ENCODE peak calls at places on chromosomes 16 and 17, in nine cellular contexts. C is cardiac fibroblast, R is transverse colon, U is astrocyte of the spinal cord, M is hepatocyte, H is GM06990, Q is WTC11, T is natural killer cell, I is GM10248. B is an unnamed sample.

GRCh38 chr16:65069766-65070165 is 52.1 kb downstream of the CDH11 start:
- DNase-seq in C (no peak), R (no peak), U (no peak), M (no peak), H (no peak), Q (no peak), T (no peak), I (no peak), B (no peak)

GRCh38 chr17:74325376-74325742 is 667 bp upstream of the KIF19 start:
- DNase-seq in C (no peak), R (no peak), U (no peak), M (no peak), H (no peak), Q (no peak), T (no peak), I (no peak), B (no peak)

GRCh38 chr17:38454528-38454927 is 26.3 kb downstream of the ARHGAP23 start:
- DNase-seq in C (peak; percentile 84), R (peak; percentile 55), U (peak; percentile 77), M (peak; percentile 65), H (no peak), Q (no peak), T (no peak), I (no peak), B (no peak)

GRCh38 chr16:57666353-57667068 is 1.6 kb upstream of the ADGRG3 start:
- DNase-seq in C (no peak), R (no peak), U (no peak), M (no peak), H (no peak), Q (no peak), T (no peak), I (no peak), B (no peak)

GRCh38 chr17:60163108-60163784 is 13.5 kb downstream of the CA4 start:
- DNase-seq in C (no peak), R (no peak), U (no peak), M (peak; percentile 8), H (no peak), Q (no peak), T (no peak), I (no peak), B (no peak)

GRCh38 chr17:38442548-38442947 is 14.3 kb downstream of the ARHGAP23 start:
- DNase-seq in C (peak; percentile 44), R (no peak), U (peak; percentile 29), M (no peak), H (no peak), Q (no peak), T (no peak), I (no peak), B (no peak)

GRCh38 chr16:21566891-21567414 is 32.4 kb upstream of the METTL9 start:
- DNase-seq in C (no peak), R (peak; percentile 3), U (no peak), M (no peak), H (no peak), Q (no peak), T (no peak), I (no peak), B (no peak)

GRCh38 chr16:69513180-69513966 is 52.4 kb upstream of the NFAT5 start:
- DNase-seq in C (peak; percentile 16), R (no peak), U (peak; percentile 67), M (no peak), H (no peak), Q (no peak), T (no peak), I (no peak), B (no peak)

GRCh38 chr17:8290043-8290442 is 1.6 kb downstream of the RANGRF start:
- DNase-seq in C (no peak), R (no peak), U (no peak), M (no peak), H (no peak), Q (no peak), T (no peak), I (no peak), B (no peak)

GRCh38 chr16:22213236-22213635 is 7.2 kb downstream of the EEF2K start:
- DNase-seq in C (no peak), R (no peak), U (no peak), M (no peak), H (no peak), Q (no peak), T (no peak), I (no peak), B (no peak)

GRCh38 chr16:27859020-27859419 is 204.5 kb downstream of the GSG1L start:
- DNase-seq in C (no peak), R (no peak), U (no peak), M (no peak), H (no peak), Q (peak; percentile 66), T (no peak), I (no peak), B (no peak)

GRCh38 chr17:72024457-72024856 is 96.4 kb upstream of the SOX9 start:
- DNase-seq in C (no peak), R (no peak), U (no peak), M (no peak), H (no peak), Q (no peak), T (no peak), I (no peak), B (no peak)

GRCh38 chr16:7716924-7717323 is 384.3 kb downstream of the RBFOX1 start:
- DNase-seq in C (no peak), R (no peak), U (no peak), M (peak; percentile 11), H (no peak), Q (no peak), T (no peak), I (no peak), B (no peak)

GRCh38 chr17:43831633-43832032 is 1.3 kb downstream of the MPP3 start:
- DNase-seq in C (no peak), R (no peak), U (no peak), M (no peak), H (no peak), Q (no peak), T (no peak), I (no peak), B (no peak)

GRCh38 chr17:79741751-79742588 is 11.2 kb downstream of the ENPP7 start:
- DNase-seq in C (peak; percentile 56), R (peak; percentile 75), U (peak; percentile 24), M (peak; percentile 91), H (peak; percentile 74), Q (peak; percentile 95), T (peak; percentile 76), I (peak; percentile 85), B (peak; percentile 86)

DNA sequence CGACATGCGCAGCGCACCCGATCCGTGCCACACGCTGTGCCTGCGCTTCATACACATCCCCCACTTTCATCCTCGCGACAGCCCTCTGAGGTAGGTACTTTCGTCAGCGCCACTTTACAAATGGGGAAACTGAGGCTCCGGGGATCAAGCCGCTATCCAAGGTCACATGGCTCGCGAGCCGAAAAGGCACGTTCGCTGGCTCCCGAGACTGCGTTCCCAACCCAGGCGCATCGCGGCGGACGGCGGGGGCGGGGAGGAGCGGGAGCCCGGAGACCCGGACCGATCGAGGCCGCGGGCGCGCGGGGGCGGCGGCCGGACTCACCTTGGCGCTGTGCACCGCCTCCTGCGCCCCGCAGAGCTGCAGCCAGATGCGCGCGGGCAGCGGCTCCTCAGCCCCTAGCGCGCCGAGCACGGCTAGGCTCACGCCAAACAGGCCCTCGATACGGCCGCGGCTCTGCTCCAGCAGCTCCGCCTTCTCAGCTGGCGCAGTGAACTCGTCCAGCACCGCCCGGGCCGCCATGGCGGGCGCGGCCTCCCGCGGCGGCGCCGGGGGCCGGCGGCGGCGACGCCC is 442 bp downstream of the N4BP1 start:
- DNase-seq in C (peak; percentile 74), R (peak; percentile 61), U (peak; percentile 50), M (peak; percentile 79), H (peak; percentile 77), Q (peak; percentile 56), T (no peak), I (no peak), B (no peak)
- TF ChIP-seq CTCF in C (no peak), R (no peak), U (no peak), M (no peak), H (no peak), Q (no peak), T (no peak), I (no peak), B (no peak)

DNA sequence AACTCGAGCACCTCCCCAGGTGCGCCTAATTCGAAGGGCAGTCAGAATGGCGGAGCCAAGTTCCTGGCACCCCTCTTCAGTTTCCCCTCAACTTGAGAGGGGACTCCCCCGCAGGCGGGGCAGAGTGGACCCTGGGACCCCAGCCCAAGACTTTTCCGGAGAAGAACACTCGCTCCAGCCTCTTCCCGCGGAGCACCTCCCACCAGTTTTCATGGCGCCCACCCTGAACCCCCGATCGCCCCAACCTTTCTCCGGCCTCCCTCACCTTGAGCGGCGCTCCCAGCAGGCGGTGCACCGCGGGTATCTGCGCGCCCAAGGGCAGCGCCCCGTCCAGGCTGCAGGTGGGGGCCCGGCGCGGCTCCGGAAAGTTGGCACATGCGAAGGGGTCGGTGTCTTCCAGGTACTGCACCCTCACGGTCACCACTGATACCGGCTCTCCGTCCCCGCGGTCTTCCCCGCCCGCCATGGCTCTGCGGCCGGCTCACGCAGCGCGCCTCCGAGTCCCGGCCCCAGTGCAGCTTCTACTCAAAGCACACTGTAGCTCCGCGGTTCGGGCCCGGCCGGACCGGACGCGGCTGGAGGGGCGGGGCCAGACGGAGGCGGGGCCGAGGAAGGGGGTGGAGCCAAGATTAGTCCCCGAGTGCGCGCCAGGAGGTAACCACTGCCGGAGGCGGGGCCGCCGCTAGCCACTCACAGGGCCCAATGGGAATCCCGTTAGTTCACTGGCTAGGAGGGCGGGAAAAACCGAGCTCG is at the start of gene FHOD1:
- DNase-seq in C (peak; percentile 96), R (peak; percentile 100), U (peak; percentile 96), M (peak; percentile 97), H (peak; percentile 98), Q (peak; percentile 99), T (peak; percentile 99), I (peak; percentile 97), B (peak; percentile 98)
- TF ChIP-seq CTCF in C (no peak), R (no peak), U (no peak), M (no peak), H (no peak), Q (no peak), T (no peak), I (no peak), B (no peak)

DNA sequence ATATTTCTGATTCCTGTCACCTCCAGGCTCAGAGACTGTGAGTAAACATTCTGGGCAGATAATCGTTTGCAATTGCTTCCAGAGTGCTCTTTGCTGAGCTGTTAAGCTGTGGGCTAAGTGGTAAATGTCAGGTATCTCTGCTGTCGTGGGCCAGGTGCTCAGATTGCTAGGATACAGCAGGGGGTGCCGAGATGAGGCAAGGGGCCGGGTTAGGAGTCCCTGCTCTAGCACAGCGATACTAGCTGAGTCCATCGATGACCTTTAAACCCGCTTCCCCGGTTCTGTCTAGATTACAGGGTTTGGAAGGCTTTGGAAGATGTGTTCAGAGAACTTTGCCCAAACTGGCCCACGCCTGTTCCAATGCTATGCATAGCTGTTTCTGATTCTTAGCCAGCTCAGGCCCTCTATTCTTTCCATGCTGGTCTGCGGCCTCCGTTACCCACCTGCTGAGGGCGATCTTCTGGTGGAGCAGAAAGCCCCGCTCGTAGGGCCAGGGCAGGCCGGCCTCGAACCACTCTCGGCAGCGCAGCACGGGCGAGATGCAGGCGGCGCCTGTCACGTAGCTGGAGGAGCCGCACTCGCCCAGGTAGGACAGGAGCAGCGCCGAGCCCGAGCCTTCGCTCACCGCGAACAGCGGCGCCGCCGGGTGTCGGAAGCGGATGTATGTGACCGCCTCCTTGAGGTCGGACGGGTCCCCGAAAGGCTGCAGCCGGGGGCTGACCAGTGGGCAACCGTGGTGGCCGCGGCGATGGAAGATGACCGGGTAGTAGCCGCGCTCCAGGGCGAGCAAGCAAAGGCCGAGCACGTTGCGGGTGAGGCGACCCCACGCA is 979 bp downstream of the ABHD15 start:
- DNase-seq in C (no peak), R (peak; percentile 71), U (no peak), M (peak; percentile 58), H (peak; percentile 83), Q (peak; percentile 76), T (peak; percentile 52), I (peak; percentile 62), B (peak; percentile 74)
- TF ChIP-seq CTCF in C (no peak), R (no peak), U (peak; percentile 26), M (peak; percentile 21), H (peak; percentile 44), Q (no peak), T (no peak), I (peak; percentile 15), B (no peak)

GRCh38 chr17:31750578-31750977 is 108.5 kb downstream of the COPRS start:
- DNase-seq in C (no peak), R (no peak), U (no peak), M (no peak), H (no peak), Q (no peak), T (no peak), I (no peak), B (no peak)
- TF ChIP-seq CTCF in C (no peak), R (no peak), U (no peak), M (no peak), H (no peak), Q (no peak), T (no peak), I (no peak), B (no peak)

B was measured in GM20000.